ENCODE peak calls at places on chromosomes 13 and 19, in seven cellular contexts. K is ovary; X is activated T-cell treated with anti-CD3 and anti-CD28 coated beads, Interleukin-2, amount 50 U/mL, for 72 hours; T is ELF-1; L is D341Med; E is GM13977; P is T-helper 2 cell. Y is an unnamed sample.
A peak's percentile ranks its signal among the peaks of the same experiment; 100 is the strongest.

GRCh38 chr13:31200636-31200970 is 828 bp downstream of the B3GLCT start:
- DNase-seq in T (peak; percentile 53), X (peak; percentile 66), L (no peak), P (no peak), K (peak; percentile 38), E (peak; percentile 52), Y (no peak)

GRCh38 chr19:40776966-40777794 is 867 bp upstream of the RAB4B start:
- DNase-seq in K (peak; percentile 82), P (peak; percentile 81), E (peak; percentile 88), T (peak; percentile 97), X (peak; percentile 86), L (peak; percentile 86), Y (peak; percentile 89)

GRCh38 chr19:4967738-4968461 is 1.0 kb upstream of the KDM4B start:
- DNase-seq in X (peak; percentile 5), T (no peak), L (peak; percentile 18), K (no peak), E (no peak), P (no peak), Y (no peak)

GRCh38 chr13:111564657-111565056 is 244.2 kb downstream of the TEX29 start:
- DNase-seq in X (no peak), P (no peak), L (no peak), K (no peak), E (no peak), T (no peak), Y (no peak)

GRCh38 chr13:97439196-97439595 is 5.2 kb downstream of the RAP2A start:
- DNase-seq in E (no peak), L (no peak), X (no peak), K (no peak), P (no peak), T (no peak), Y (no peak)

GRCh38 chr19:13056052-13056660 is 46.5 kb downstream of the LYL1 start:
- DNase-seq in T (peak; percentile 85), P (no peak), K (peak; percentile 68), L (no peak), X (no peak), E (no peak), Y (peak; percentile 69)

GRCh38 chr19:53055117-53055516 is 10.6 kb downstream of the ERVV-2 start:
- DNase-seq in K (no peak), E (no peak), L (no peak), P (no peak), T (no peak), X (no peak), Y (no peak)

GRCh38 chr19:29404951-29405727 is 120.7 kb upstream of the VSTM2B start:
- DNase-seq in E (no peak), T (peak; percentile 97), P (no peak), L (no peak), K (peak; percentile 38), X (no peak), Y (no peak)

GRCh38 chr19:5150331-5150901 is 181.5 kb downstream of the KDM4B start:
- DNase-seq in T (no peak), P (no peak), K (no peak), L (no peak), E (no peak), X (no peak), Y (no peak)

GRCh38 chr19:54230031-54230430 is 7.2 kb upstream of the LILRB3 start:
- DNase-seq in L (no peak), E (no peak), P (no peak), K (no peak), T (no peak), X (no peak), Y (no peak)

GRCh38 chr19:51693246-51693645 is at the start of gene SPACA6:
- DNase-seq in E (no peak), X (no peak), T (no peak), K (no peak), P (no peak), L (no peak), Y (no peak)

Y was measured in foreskin keratinocyte.